ENCODE peak calls at places on chromosomes 5 and 9, in seven cellular contexts. C is CD8-positive, alpha-beta T cell; M is hepatocyte; Y is Caco-2; B is aorta; I is neural progenitor cell; W is endodermal cell. Z is an unnamed sample.

GRCh38 chr5:95130951-95131350 is 153.9 kb downstream of the MCTP1 start:
- DNase-seq in C (no peak), M (no peak), Y (no peak), B (no peak), I (no peak), W (no peak), Z (no peak)

GRCh38 chr5:1473746-1474145 is 28.5 kb upstream of the SLC6A3 start:
- DNase-seq in C (no peak), M (no peak), Y (no peak), B (no peak), I (no peak), W (no peak), Z (peak; percentile 36)

GRCh38 chr9:87127543-87127942 is 180.2 kb upstream of the GAS1 start:
- DNase-seq in C (no peak), M (no peak), Y (no peak), B (no peak), I (no peak), W (no peak), Z (no peak)

GRCh38 chr5:96595300-96596090 is 66.7 kb upstream of the CAST start:
- DNase-seq in C (no peak), M (no peak), Y (peak; percentile 28), B (no peak), I (no peak), W (peak; percentile 67), Z (peak; percentile 35)

GRCh38 chr9:79403495-79403894 is 168.3 kb upstream of the TLE4 start:
- DNase-seq in C (no peak), M (no peak), Y (no peak), B (no peak), I (no peak), W (no peak), Z (no peak)

GRCh38 chr5:127567026-127567768 is 49.8 kb downstream of the PRRC1 start:
- DNase-seq in C (no peak), M (no peak), Y (no peak), B (no peak), I (no peak), W (no peak), Z (no peak)

GRCh38 chr5:73940026-73940425 is 314.0 kb downstream of the ARHGEF28 start:
- DNase-seq in C (no peak), M (no peak), Y (no peak), B (no peak), I (no peak), W (no peak), Z (no peak)

GRCh38 chr5:36701085-36701691 is 94.8 kb downstream of the SLC1A3 start:
- DNase-seq in C (no peak), M (no peak), Y (peak; percentile 32), B (no peak), I (no peak), W (no peak), Z (no peak)

GRCh38 chr5:144944936-144945335 is 774.3 kb downstream of the KCTD16 start:
- DNase-seq in C (no peak), M (no peak), Y (no peak), B (no peak), I (no peak), W (no peak), Z (no peak)

GRCh38 chr9:98805506-98806272 is 1.8 kb upstream of the GALNT12 start:
- DNase-seq in C (no peak), M (peak; percentile 74), Y (peak; percentile 27), B (no peak), I (no peak), W (no peak), Z (no peak)

GRCh38 chr9:81717747-81718077 is 28.4 kb upstream of the TLE1 start:
- DNase-seq in C (no peak), M (peak; percentile 8), Y (peak; percentile 5), B (no peak), I (no peak), W (no peak), Z (no peak)

GRCh38 chr9:14993061-14993800 is 83.0 kb upstream of the FREM1 start:
- DNase-seq in C (no peak), M (peak; percentile 95), Y (no peak), B (peak; percentile 93), I (peak; percentile 95), W (peak; percentile 98), Z (peak; percentile 90)

GRCh38 chr5:59466271-59466670 is 427.3 kb downstream of the PDE4D start:
- DNase-seq in C (no peak), M (peak; percentile 19), Y (no peak), B (no peak), I (no peak), W (no peak), Z (no peak)

GRCh38 chr5:65041296-65042158 is 272.8 kb downstream of the CWC27 start:
- DNase-seq in C (no peak), M (no peak), Y (no peak), B (no peak), I (no peak), W (no peak), Z (no peak)

GRCh38 chr5:14581891-14582796 is 552 bp downstream of the OTULINL start:
- DNase-seq in C (peak; percentile 76), M (peak; percentile 83), Y (peak; percentile 78), B (peak; percentile 80), I (peak; percentile 82), W (peak; percentile 89), Z (peak; percentile 85)

GRCh38 chr5:177132504-177133118 is 962 bp upstream of the NSD1 start:
- DNase-seq in C (peak; percentile 25), M (peak; percentile 47), Y (no peak), B (no peak), I (peak; percentile 84), W (peak; percentile 89), Z (peak; percentile 91)

GRCh38 chr5:53942724-53943123 is 367.6 kb downstream of the ARL15 start:
- DNase-seq in C (no peak), M (no peak), Y (no peak), B (no peak), I (no peak), W (no peak), Z (no peak)

GRCh38 chr9:12813960-12814876 is 39.4 kb downstream of the LURAP1L start:
- DNase-seq in C (no peak), M (peak; percentile 89), Y (peak; percentile 45), B (peak; percentile 50), I (no peak), W (no peak), Z (no peak)

GRCh38 chr9:19201899-19202891 is 28.3 kb upstream of the DENND4C start:
- DNase-seq in C (no peak), M (peak; percentile 63), Y (peak; percentile 88), B (no peak), I (peak; percentile 7), W (peak; percentile 82), Z (peak; percentile 33)

GRCh38 chr5:91541696-91542095 is 158.6 kb upstream of the ARRDC3 start:
- DNase-seq in C (no peak), M (no peak), Y (no peak), B (no peak), I (no peak), W (no peak), Z (no peak)

DNA sequence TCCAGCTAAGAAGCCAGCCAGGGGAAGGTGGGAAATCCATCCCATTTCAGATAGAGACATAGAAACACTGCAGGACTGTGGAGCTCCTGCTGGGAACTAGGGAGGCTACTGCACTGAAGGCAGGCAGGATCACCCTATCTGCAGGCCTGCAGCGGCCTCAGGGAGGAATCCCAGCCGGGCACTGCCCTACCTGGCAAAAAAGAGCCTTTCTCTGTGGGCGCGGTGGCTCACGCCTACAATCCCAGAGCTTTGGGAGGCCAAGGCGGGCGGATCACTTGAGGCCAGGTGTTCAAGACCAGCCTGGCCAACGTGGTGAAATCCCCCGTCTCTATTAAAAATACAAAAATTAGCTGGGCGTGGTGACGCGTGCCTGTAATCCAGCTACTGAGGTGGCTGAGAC is 71.4 kb upstream of the PHYKPL start:
- DNase-seq in C (no peak), M (no peak), Y (no peak), B (no peak), I (no peak), W (peak; percentile 18), Z (no peak)
- H3K27me3 ChIP-seq in C (no peaks in the 10 kb centered on the region), M (no peaks in the 10 kb centered on the region), Y (no peaks in the 10 kb centered on the region), B (no peaks in the 10 kb centered on the region), I (no peaks in the 10 kb centered on the region), W (no peaks in the 10 kb centered on the region), Z (no peaks in the 10 kb centered on the region)

GRCh38 chr9:136398286-136398685 is 1.7 kb downstream of the SNAPC4 start:
- DNase-seq in C (no peak), M (no peak), Y (no peak), B (no peak), I (no peak), W (no peak), Z (no peak)
- H3K36me3 ChIP-seq in C (peaks cover 23% of the 10 kb centered on the region), M (no peaks in the 10 kb centered on the region), Y (peaks cover 1% of the 10 kb centered on the region), B (peaks cover 4% of the 10 kb centered on the region), I (no peaks in the 10 kb centered on the region), W (peaks cover 58% of the 10 kb centered on the region), Z (peaks cover 42% of the 10 kb centered on the region)

DNA sequence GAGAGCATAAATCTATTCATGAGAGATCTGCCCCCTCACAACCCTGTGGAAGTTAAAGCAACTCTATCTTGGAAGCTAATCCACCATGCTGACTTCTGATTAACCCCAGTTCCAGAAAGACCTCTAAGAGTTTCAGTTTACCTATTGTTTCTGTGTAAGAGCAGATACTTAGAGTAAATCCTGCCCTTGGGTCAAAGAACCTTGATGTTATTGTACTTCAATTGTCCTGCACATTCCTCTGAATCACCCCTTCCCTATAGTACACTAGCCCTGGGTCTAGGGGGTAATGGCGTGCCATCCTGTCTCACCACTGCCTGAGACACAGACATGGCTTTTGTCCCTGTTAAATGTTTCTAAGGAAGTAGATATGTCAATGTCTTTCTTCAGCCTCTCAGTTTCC is 138.6 kb downstream of the CAAP1 start:
- DNase-seq in C (no peak), M (no peak), Y (no peak), B (no peak), I (peak; percentile 51), W (no peak), Z (no peak)
- H3K27me3 ChIP-seq in C (no peaks in the 10 kb centered on the region), M (no peaks in the 10 kb centered on the region), Y (no peaks in the 10 kb centered on the region), B (no peaks in the 10 kb centered on the region), I (no peaks in the 10 kb centered on the region), W (no peaks in the 10 kb centered on the region), Z (no peaks in the 10 kb centered on the region)

GRCh38 chr5:149341846-149342245 is 3.5 kb upstream of the GRPEL2 start:
- DNase-seq in C (no peak), M (peak; percentile 29), Y (no peak), B (no peak), I (no peak), W (no peak), Z (no peak)
- H3K36me3 ChIP-seq in C (no peaks in the 10 kb centered on the region), M (no peaks in the 10 kb centered on the region), Y (no peaks in the 10 kb centered on the region), B (peaks cover 3% of the 10 kb centered on the region), I (no peaks in the 10 kb centered on the region), W (no peaks in the 10 kb centered on the region), Z (no peaks in the 10 kb centered on the region)

DNA sequence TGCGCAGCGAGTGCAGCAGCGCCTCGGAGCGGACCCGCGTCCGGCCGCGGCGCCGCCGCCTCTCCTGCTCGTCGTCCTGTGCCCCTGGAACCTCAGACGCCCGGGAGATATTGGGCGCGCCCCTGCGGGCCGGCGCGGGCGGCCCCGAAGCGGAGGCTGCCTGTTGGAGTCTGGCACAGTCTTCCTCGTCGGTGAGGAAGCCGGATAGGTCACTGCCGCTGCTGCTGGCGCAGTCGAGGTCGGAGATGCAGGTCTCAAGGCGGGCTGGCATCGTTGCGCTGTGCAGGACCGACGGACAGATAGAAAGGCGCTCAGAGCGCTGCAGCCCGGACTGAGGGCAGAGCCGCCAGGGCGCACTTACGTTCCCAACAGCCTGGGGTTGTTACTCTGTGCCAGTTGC is 344 bp downstream of the NEUROG1 start:
- DNase-seq in C (no peak), M (no peak), Y (no peak), B (no peak), I (no peak), W (no peak), Z (peak; percentile 80)
- H3K27me3 ChIP-seq in C (peaks cover 15% of the 10 kb centered on the region), M (peaks cover 100% of the 10 kb centered on the region), Y (no peaks in the 10 kb centered on the region), B (no peaks in the 10 kb centered on the region), I (peaks cover 100% of the 10 kb centered on the region), W (peaks cover 100% of the 10 kb centered on the region), Z (peaks cover 100% of the 10 kb centered on the region)

Z was measured in H7.